ENCODE peak calls at places on chromosomes 4 and X, in six cellular contexts. One of them, this sample, is unnamed.

GRCh38 chr4:128528793-128529553 is 241.4 kb upstream of the PGRMC2 start:
- DNase-seq in activated CD8-positive, alpha-beta T cell treated with anti-CD3 and anti-CD28 coated beads for 36 hours: no peak
- DNase-seq in HFF-Myc: peak
- DNase-seq in CD8-positive, alpha-beta T cell: no peak
- DNase-seq in PC-3: peak
- DNase-seq in left ventricle myocardium inferior: no peak
- DNase-seq in this sample: no peak

GRCh38 chrX:133414399-133415275 is 652 bp downstream of the GPC4 start:
- DNase-seq in CD8-positive, alpha-beta T cell: no peak
- DNase-seq in left ventricle myocardium inferior: no peak
- DNase-seq in activated CD8-positive, alpha-beta T cell treated with anti-CD3 and anti-CD28 coated beads for 36 hours: no peak
- DNase-seq in HFF-Myc: no peak
- DNase-seq in PC-3: peak
- DNase-seq in this sample: no peak

GRCh38 chrX:119692241-119693031 is 532 bp downstream of the SEPTIN6 start:
- DNase-seq in left ventricle myocardium inferior: peak
- DNase-seq in PC-3: peak
- DNase-seq in activated CD8-positive, alpha-beta T cell treated with anti-CD3 and anti-CD28 coated beads for 36 hours: peak
- DNase-seq in HFF-Myc: no peak
- DNase-seq in CD8-positive, alpha-beta T cell: peak
- DNase-seq in this sample: peak

GRCh38 chrX:97504435-97504834 is 620.7 kb downstream of the RPA4 start:
- DNase-seq in HFF-Myc: no peak
- DNase-seq in left ventricle myocardium inferior: no peak
- DNase-seq in PC-3: no peak
- DNase-seq in activated CD8-positive, alpha-beta T cell treated with anti-CD3 and anti-CD28 coated beads for 36 hours: no peak
- DNase-seq in CD8-positive, alpha-beta T cell: no peak
- DNase-seq in this sample: no peak

GRCh38 chrX:150731795-150732194 is 38.6 kb downstream of the MTMR1 start:
- DNase-seq in PC-3: peak
- DNase-seq in left ventricle myocardium inferior: no peak
- DNase-seq in activated CD8-positive, alpha-beta T cell treated with anti-CD3 and anti-CD28 coated beads for 36 hours: peak
- DNase-seq in HFF-Myc: peak
- DNase-seq in CD8-positive, alpha-beta T cell: no peak
- DNase-seq in this sample: no peak

GRCh38 chr4:52266537-52267137 is 215.5 kb downstream of the SPATA18 start:
- DNase-seq in activated CD8-positive, alpha-beta T cell treated with anti-CD3 and anti-CD28 coated beads for 36 hours: no peak
- DNase-seq in HFF-Myc: no peak
- DNase-seq in PC-3: no peak
- DNase-seq in CD8-positive, alpha-beta T cell: no peak
- DNase-seq in left ventricle myocardium inferior: peak
- DNase-seq in this sample: no peak

GRCh38 chrX:150765782-150766350 is 72.7 kb downstream of the MTMR1 start:
- DNase-seq in PC-3: no peak
- DNase-seq in activated CD8-positive, alpha-beta T cell treated with anti-CD3 and anti-CD28 coated beads for 36 hours: no peak
- DNase-seq in left ventricle myocardium inferior: no peak
- DNase-seq in HFF-Myc: no peak
- DNase-seq in CD8-positive, alpha-beta T cell: no peak
- DNase-seq in this sample: peak

GRCh38 chr4:177401658-177402273 is 40.5 kb downstream of the AGA start:
- DNase-seq in activated CD8-positive, alpha-beta T cell treated with anti-CD3 and anti-CD28 coated beads for 36 hours: no peak
- DNase-seq in CD8-positive, alpha-beta T cell: no peak
- DNase-seq in left ventricle myocardium inferior: no peak
- DNase-seq in HFF-Myc: no peak
- DNase-seq in PC-3: no peak
- DNase-seq in this sample: no peak

GRCh38 chr4:89308161-89308500 is 531 bp upstream of the GPRIN3 start:
- DNase-seq in activated CD8-positive, alpha-beta T cell treated with anti-CD3 and anti-CD28 coated beads for 36 hours: no peak
- DNase-seq in HFF-Myc: no peak
- DNase-seq in left ventricle myocardium inferior: no peak
- DNase-seq in PC-3: no peak
- DNase-seq in CD8-positive, alpha-beta T cell: no peak
- DNase-seq in this sample: no peak

GRCh38 chr4:53895137-53895536 is 169.3 kb downstream of the CHIC2 start:
- DNase-seq in PC-3: no peak
- DNase-seq in HFF-Myc: no peak
- DNase-seq in left ventricle myocardium inferior: no peak
- DNase-seq in activated CD8-positive, alpha-beta T cell treated with anti-CD3 and anti-CD28 coated beads for 36 hours: no peak
- DNase-seq in CD8-positive, alpha-beta T cell: no peak
- DNase-seq in this sample: no peak

GRCh38 chr4:43394976-43395375 is 502.5 kb downstream of the GRXCR1 start:
- DNase-seq in HFF-Myc: peak
- DNase-seq in left ventricle myocardium inferior: no peak
- DNase-seq in PC-3: no peak
- DNase-seq in CD8-positive, alpha-beta T cell: no peak
- DNase-seq in activated CD8-positive, alpha-beta T cell treated with anti-CD3 and anti-CD28 coated beads for 36 hours: no peak
- DNase-seq in this sample: no peak

GRCh38 chrX:13212191-13212651 is 107.6 kb downstream of the ATXN3L start:
- DNase-seq in CD8-positive, alpha-beta T cell: no peak
- DNase-seq in left ventricle myocardium inferior: peak
- DNase-seq in activated CD8-positive, alpha-beta T cell treated with anti-CD3 and anti-CD28 coated beads for 36 hours: no peak
- DNase-seq in PC-3: no peak
- DNase-seq in HFF-Myc: no peak
- DNase-seq in this sample: no peak

GRCh38 chrX:131778269-131779218 is 234.7 kb downstream of the OR13H1 start:
- DNase-seq in HFF-Myc: no peak
- DNase-seq in PC-3: peak
- DNase-seq in CD8-positive, alpha-beta T cell: peak
- DNase-seq in left ventricle myocardium inferior: no peak
- DNase-seq in activated CD8-positive, alpha-beta T cell treated with anti-CD3 and anti-CD28 coated beads for 36 hours: no peak
- DNase-seq in this sample: peak

GRCh38 chr4:141746026-141746425 is 109.6 kb downstream of the IL15 start:
- DNase-seq in CD8-positive, alpha-beta T cell: no peak
- DNase-seq in HFF-Myc: no peak
- DNase-seq in activated CD8-positive, alpha-beta T cell treated with anti-CD3 and anti-CD28 coated beads for 36 hours: no peak
- DNase-seq in left ventricle myocardium inferior: no peak
- DNase-seq in PC-3: peak
- DNase-seq in this sample: no peak

GRCh38 chr4:135508006-135508714 is 1306.6 kb upstream of the PABPC4L start:
- DNase-seq in activated CD8-positive, alpha-beta T cell treated with anti-CD3 and anti-CD28 coated beads for 36 hours: no peak
- DNase-seq in left ventricle myocardium inferior: no peak
- DNase-seq in PC-3: peak
- DNase-seq in CD8-positive, alpha-beta T cell: no peak
- DNase-seq in HFF-Myc: peak
- DNase-seq in this sample: no peak

GRCh38 chrX:13090261-13091110 is 46.1 kb upstream of the FAM9C start:
- DNase-seq in left ventricle myocardium inferior: no peak
- DNase-seq in PC-3: no peak
- DNase-seq in HFF-Myc: no peak
- DNase-seq in CD8-positive, alpha-beta T cell: no peak
- DNase-seq in activated CD8-positive, alpha-beta T cell treated with anti-CD3 and anti-CD28 coated beads for 36 hours: peak
- DNase-seq in this sample: no peak

GRCh38 chrX:41300758-41301437 is 33.1 kb upstream of the DDX3X start:
- DNase-seq in activated CD8-positive, alpha-beta T cell treated with anti-CD3 and anti-CD28 coated beads for 36 hours: no peak
- DNase-seq in CD8-positive, alpha-beta T cell: no peak
- DNase-seq in HFF-Myc: no peak
- DNase-seq in left ventricle myocardium inferior: no peak
- DNase-seq in PC-3: peak
- DNase-seq in this sample: no peak

GRCh38 chrX:128698528-128698927 is 646.3 kb upstream of the ACTRT1 start:
- DNase-seq in activated CD8-positive, alpha-beta T cell treated with anti-CD3 and anti-CD28 coated beads for 36 hours: no peak
- DNase-seq in CD8-positive, alpha-beta T cell: no peak
- DNase-seq in left ventricle myocardium inferior: no peak
- DNase-seq in HFF-Myc: no peak
- DNase-seq in PC-3: no peak
- DNase-seq in this sample: no peak

GRCh38 chr4:5885733-5886132 is 7.2 kb downstream of the CRMP1 start:
- DNase-seq in left ventricle myocardium inferior: no peak
- DNase-seq in CD8-positive, alpha-beta T cell: no peak
- DNase-seq in activated CD8-positive, alpha-beta T cell treated with anti-CD3 and anti-CD28 coated beads for 36 hours: no peak
- DNase-seq in HFF-Myc: no peak
- DNase-seq in PC-3: no peak
- DNase-seq in this sample: no peak

GRCh38 chrX:11998944-11999343 is 139.3 kb upstream of the FRMPD4 start:
- DNase-seq in left ventricle myocardium inferior: no peak
- DNase-seq in activated CD8-positive, alpha-beta T cell treated with anti-CD3 and anti-CD28 coated beads for 36 hours: no peak
- DNase-seq in PC-3: no peak
- DNase-seq in CD8-positive, alpha-beta T cell: no peak
- DNase-seq in HFF-Myc: no peak
- DNase-seq in this sample: no peak

GRCh38 chr4:25842229-25842840 is 20.5 kb downstream of the SEL1L3 start:
- DNase-seq in activated CD8-positive, alpha-beta T cell treated with anti-CD3 and anti-CD28 coated beads for 36 hours: peak
- DNase-seq in HFF-Myc: no peak
- DNase-seq in left ventricle myocardium inferior: no peak
- DNase-seq in CD8-positive, alpha-beta T cell: peak
- DNase-seq in PC-3: no peak
- DNase-seq in this sample: peak

GRCh38 chr4:155666701-155667537 is at the start of gene GUCY1A1:
- DNase-seq in PC-3: peak
- DNase-seq in left ventricle myocardium inferior: peak
- DNase-seq in CD8-positive, alpha-beta T cell: no peak
- DNase-seq in activated CD8-positive, alpha-beta T cell treated with anti-CD3 and anti-CD28 coated beads for 36 hours: peak
- DNase-seq in HFF-Myc: no peak
- DNase-seq in this sample: peak

GRCh38 chrX:14899607-14900006 is 26.4 kb downstream of the MOSPD2 start:
- DNase-seq in HFF-Myc: peak
- DNase-seq in PC-3: peak
- DNase-seq in activated CD8-positive, alpha-beta T cell treated with anti-CD3 and anti-CD28 coated beads for 36 hours: no peak
- DNase-seq in left ventricle myocardium inferior: no peak
- DNase-seq in CD8-positive, alpha-beta T cell: no peak
- DNase-seq in this sample: no peak

GRCh38 chr4:168551945-168552695 is 55.3 kb downstream of the PALLD start:
- DNase-seq in PC-3: peak
- DNase-seq in CD8-positive, alpha-beta T cell: no peak
- DNase-seq in activated CD8-positive, alpha-beta T cell treated with anti-CD3 and anti-CD28 coated beads for 36 hours: peak
- DNase-seq in left ventricle myocardium inferior: no peak
- DNase-seq in HFF-Myc: no peak
- DNase-seq in this sample: no peak

GRCh38 chrX:65706041-65706828 is 38.8 kb downstream of the MSN start:
- DNase-seq in left ventricle myocardium inferior: peak
- DNase-seq in HFF-Myc: peak
- DNase-seq in CD8-positive, alpha-beta T cell: no peak
- DNase-seq in PC-3: peak
- DNase-seq in activated CD8-positive, alpha-beta T cell treated with anti-CD3 and anti-CD28 coated beads for 36 hours: peak
- DNase-seq in this sample: no peak

GRCh38 chrX:2609431-2610238 is 81.5 kb upstream of the CD99 start:
- DNase-seq in activated CD8-positive, alpha-beta T cell treated with anti-CD3 and anti-CD28 coated beads for 36 hours: no peak
- DNase-seq in PC-3: peak
- DNase-seq in left ventricle myocardium inferior: no peak
- DNase-seq in HFF-Myc: no peak
- DNase-seq in CD8-positive, alpha-beta T cell: no peak
- DNase-seq in this sample: no peak

GRCh38 chr4:40193578-40193977 is 3.3 kb upstream of the RHOH start:
- DNase-seq in PC-3: no peak
- DNase-seq in activated CD8-positive, alpha-beta T cell treated with anti-CD3 and anti-CD28 coated beads for 36 hours: no peak
- DNase-seq in left ventricle myocardium inferior: no peak
- DNase-seq in HFF-Myc: no peak
- DNase-seq in CD8-positive, alpha-beta T cell: no peak
- DNase-seq in this sample: no peak

GRCh38 chr4:65791807-65792308 is 121.6 kb upstream of the EPHA5 start:
- DNase-seq in HFF-Myc: no peak
- DNase-seq in activated CD8-positive, alpha-beta T cell treated with anti-CD3 and anti-CD28 coated beads for 36 hours: no peak
- DNase-seq in PC-3: peak
- DNase-seq in left ventricle myocardium inferior: no peak
- DNase-seq in CD8-positive, alpha-beta T cell: no peak
- DNase-seq in this sample: no peak

GRCh38 chr4:164252286-164252685 is 501.6 kb upstream of the SMIM31 start:
- DNase-seq in CD8-positive, alpha-beta T cell: no peak
- DNase-seq in PC-3: no peak
- DNase-seq in left ventricle myocardium inferior: no peak
- DNase-seq in HFF-Myc: no peak
- DNase-seq in activated CD8-positive, alpha-beta T cell treated with anti-CD3 and anti-CD28 coated beads for 36 hours: no peak
- DNase-seq in this sample: no peak

GRCh38 chr4:88517825-88518224 is 5.8 kb downstream of the PYURF start:
- DNase-seq in CD8-positive, alpha-beta T cell: no peak
- DNase-seq in HFF-Myc: no peak
- DNase-seq in left ventricle myocardium inferior: no peak
- DNase-seq in activated CD8-positive, alpha-beta T cell treated with anti-CD3 and anti-CD28 coated beads for 36 hours: no peak
- DNase-seq in PC-3: no peak
- DNase-seq in this sample: no peak

GRCh38 chr4:663046-663437 is 11.0 kb downstream of the ATP5ME start:
- DNase-seq in CD8-positive, alpha-beta T cell: no peak
- DNase-seq in PC-3: no peak
- DNase-seq in HFF-Myc: no peak
- DNase-seq in left ventricle myocardium inferior: no peak
- DNase-seq in activated CD8-positive, alpha-beta T cell treated with anti-CD3 and anti-CD28 coated beads for 36 hours: no peak
- DNase-seq in this sample: no peak
- TF ChIP-seq CTCF in CD8-positive, alpha-beta T cell: no peak
- TF ChIP-seq CTCF in PC-3: no peak
- TF ChIP-seq CTCF in HFF-Myc: no peak
- TF ChIP-seq CTCF in left ventricle myocardium inferior: no peak
- TF ChIP-seq CTCF in activated CD8-positive, alpha-beta T cell treated with anti-CD3 and anti-CD28 coated beads for 36 hours: no peak
- TF ChIP-seq CTCF in this sample: no peak

GRCh38 chr4:95181446-95182306 is 367.1 kb downstream of the UNC5C start:
- DNase-seq in activated CD8-positive, alpha-beta T cell treated with anti-CD3 and anti-CD28 coated beads for 36 hours: peak
- DNase-seq in HFF-Myc: no peak
- DNase-seq in left ventricle myocardium inferior: no peak
- DNase-seq in PC-3: peak
- DNase-seq in CD8-positive, alpha-beta T cell: no peak
- DNase-seq in this sample: no peak
- TF ChIP-seq CTCF in activated CD8-positive, alpha-beta T cell treated with anti-CD3 and anti-CD28 coated beads for 36 hours: no peak
- TF ChIP-seq CTCF in HFF-Myc: no peak
- TF ChIP-seq CTCF in left ventricle myocardium inferior: no peak
- TF ChIP-seq CTCF in PC-3: no peak
- TF ChIP-seq CTCF in CD8-positive, alpha-beta T cell: no peak
- TF ChIP-seq CTCF in this sample: no peak

DNA sequence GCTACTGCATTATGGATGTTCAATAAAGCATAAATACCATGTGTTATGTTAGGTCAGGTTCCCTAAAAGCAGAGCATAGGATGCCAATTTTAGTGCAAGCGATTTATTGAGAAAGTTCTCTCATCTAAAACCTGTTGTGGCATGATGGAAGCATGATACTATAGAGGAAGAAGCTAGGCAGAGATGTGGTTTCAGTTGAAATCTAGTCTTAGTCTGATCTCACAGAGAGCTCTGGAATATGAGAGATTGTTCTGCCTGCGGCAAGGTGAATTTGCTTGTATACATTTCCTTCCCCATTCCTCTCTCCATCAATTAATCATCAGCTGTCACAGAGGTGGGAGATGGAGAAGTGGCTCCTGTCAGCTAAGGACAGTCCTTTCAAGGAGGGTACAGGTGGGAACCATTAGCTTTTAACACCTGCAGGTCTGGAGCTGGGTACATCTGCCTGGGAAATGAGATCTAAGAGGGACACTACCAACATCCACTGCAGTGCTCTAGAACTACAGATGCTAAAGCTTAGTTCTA is 252.4 kb downstream of the CFAP299 start:
- DNase-seq in left ventricle myocardium inferior: no peak
- DNase-seq in activated CD8-positive, alpha-beta T cell treated with anti-CD3 and anti-CD28 coated beads for 36 hours: no peak
- DNase-seq in PC-3: no peak
- DNase-seq in HFF-Myc: no peak
- DNase-seq in CD8-positive, alpha-beta T cell: no peak
- DNase-seq in this sample: no peak
- TF ChIP-seq CTCF in left ventricle myocardium inferior: no peak
- TF ChIP-seq CTCF in activated CD8-positive, alpha-beta T cell treated with anti-CD3 and anti-CD28 coated beads for 36 hours: no peak
- TF ChIP-seq CTCF in PC-3: no peak
- TF ChIP-seq CTCF in HFF-Myc: no peak
- TF ChIP-seq CTCF in CD8-positive, alpha-beta T cell: no peak
- TF ChIP-seq CTCF in this sample: no peak

DNA sequence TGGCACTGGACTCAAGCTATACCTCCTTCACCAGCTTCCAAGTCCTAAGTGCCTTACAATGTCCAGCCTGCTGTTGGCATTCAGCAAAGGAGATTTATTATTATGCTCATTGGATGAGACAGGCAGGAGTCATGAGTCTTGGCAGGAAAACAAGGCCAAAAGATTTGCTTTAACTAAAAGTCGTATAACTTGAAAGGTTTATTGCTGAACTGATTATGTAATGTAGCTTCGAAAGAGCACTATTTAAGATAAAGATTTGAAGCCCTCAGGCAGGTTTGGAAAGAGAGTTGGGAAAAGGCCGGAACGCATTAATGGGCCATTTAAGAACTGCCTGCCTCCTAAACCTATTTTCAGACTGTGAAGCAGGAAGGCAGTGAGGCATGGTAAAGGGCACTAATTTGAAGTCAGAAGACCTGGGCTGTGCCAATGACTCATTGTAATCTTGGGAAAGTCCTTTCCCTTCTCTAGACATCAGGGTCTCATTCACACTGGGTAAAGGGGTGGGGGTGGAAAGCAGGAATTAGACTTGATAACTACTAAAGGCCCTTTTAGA is 280.5 kb upstream of the EDA2R start:
- DNase-seq in PC-3: peak
- DNase-seq in HFF-Myc: no peak
- DNase-seq in CD8-positive, alpha-beta T cell: no peak
- DNase-seq in left ventricle myocardium inferior: no peak
- DNase-seq in activated CD8-positive, alpha-beta T cell treated with anti-CD3 and anti-CD28 coated beads for 36 hours: no peak
- DNase-seq in this sample: no peak
- TF ChIP-seq CTCF in PC-3: no peak
- TF ChIP-seq CTCF in HFF-Myc: no peak
- TF ChIP-seq CTCF in CD8-positive, alpha-beta T cell: no peak
- TF ChIP-seq CTCF in left ventricle myocardium inferior: no peak
- TF ChIP-seq CTCF in activated CD8-positive, alpha-beta T cell treated with anti-CD3 and anti-CD28 coated beads for 36 hours: no peak
- TF ChIP-seq CTCF in this sample: no peak

This sample was measured in GM13977.